ENCODE peak calls at places on chromosomes 11 and 22, in eight cellular contexts. S, W, K, X, A, E, J and F are unnamed samples.

GRCh38 chr11:13767461-13767860 is 99.0 kb downstream of the FAR1 start:
- DNase-seq in J (no peak), K (no peak), A (no peak), S (no peak), W (no peak), E (no peak), X (no peak), F (no peak)

GRCh38 chr22:20456722-20457076 is 19.1 kb upstream of the SCARF2 start:
- DNase-seq in X (no peak), K (no peak), E (no peak), S (no peak), W (no peak), A (no peak), J (no peak), F (no peak)

GRCh38 chr11:119491753-119492455 is 68.9 kb upstream of the THY1 start:
- DNase-seq in J (no peak), E (no peak), S (no peak), K (peak), A (peak), W (no peak), X (peak), F (no peak)

GRCh38 chr22:35928273-35928798 is 100.3 kb downstream of the RBFOX2 start:
- DNase-seq in A (no peak), E (no peak), S (no peak), W (no peak), K (no peak), J (no peak), X (no peak), F (no peak)

GRCh38 chr22:46652081-46652929 is 32.1 kb downstream of the GRAMD4 start:
- DNase-seq in E (no peak), A (no peak), J (no peak), K (no peak), X (peak), S (peak), W (no peak), F (no peak)

GRCh38 chr11:12642040-12642439 is 32.2 kb upstream of the TEAD1 start:
- DNase-seq in J (no peak), X (peak), S (no peak), A (no peak), E (no peak), K (peak), W (no peak), F (no peak)

GRCh38 chr11:1206391-1207271 is 16.2 kb upstream of the MUC5B start:
- DNase-seq in K (no peak), S (no peak), X (no peak), J (peak), A (no peak), W (no peak), E (no peak), F (no peak)

GRCh38 chr11:134554861-134555260 is 142.8 kb upstream of the B3GAT1 start:
- DNase-seq in J (no peak), W (no peak), X (no peak), S (no peak), E (no peak), A (no peak), K (no peak), F (no peak)

GRCh38 chr11:116294630-116295029 is 478.2 kb downstream of the BUD13 start:
- DNase-seq in K (no peak), A (no peak), S (no peak), X (peak), W (no peak), E (no peak), J (no peak), F (no peak)

GRCh38 chr11:70608568-70609314 is 210.4 kb downstream of the CTTN start:
- DNase-seq in J (peak), X (peak), E (no peak), A (no peak), S (no peak), K (no peak), W (no peak), F (no peak)

GRCh38 chr11:19842505-19842904 is 129.9 kb downstream of the NAV2 start:
- DNase-seq in X (peak), E (no peak), K (peak), S (no peak), J (no peak), W (no peak), A (no peak), F (no peak)

GRCh38 chr11:126392638-126393023 is 37.1 kb downstream of the ST3GAL4 start:
- DNase-seq in K (no peak), E (no peak), J (no peak), X (no peak), S (no peak), W (no peak), A (no peak), F (no peak)